ENCODE peak calls at places on chromosome 9, in four cellular contexts. One of them, this sample, is unnamed.

GRCh38 chr9:104143554-104143919 is 49.4 kb downstream of the SMC2 start:
- DNase-seq in DND-41: no peak
- DNase-seq in esophagus squamous epithelium: no peak
- DNase-seq in BE2C: no peak
- DNase-seq in this sample: no peak

GRCh38 chr9:133403766-133404439 is 13.9 kb downstream of the REXO4 start:
- DNase-seq in DND-41: peak; percentile 40
- DNase-seq in esophagus squamous epithelium: no peak
- DNase-seq in BE2C: peak; percentile 54
- DNase-seq in this sample: no peak

GRCh38 chr9:130333041-130334040 is 67.8 kb downstream of the HMCN2 start:
- DNase-seq in DND-41: no peak
- DNase-seq in esophagus squamous epithelium: no peak
- DNase-seq in BE2C: peak; percentile 58
- DNase-seq in this sample: no peak

GRCh38 chr9:103355000-103355399 is 359.9 kb downstream of the CYLC2 start:
- DNase-seq in DND-41: no peak
- DNase-seq in esophagus squamous epithelium: no peak
- DNase-seq in BE2C: no peak
- DNase-seq in this sample: no peak

GRCh38 chr9:3502560-3503398 is 23.0 kb downstream of the RFX3 start:
- DNase-seq in DND-41: no peak
- DNase-seq in esophagus squamous epithelium: no peak
- DNase-seq in BE2C: no peak
- DNase-seq in this sample: no peak

GRCh38 chr9:133349965-133350624 is 2.1 kb downstream of the RPL7A start:
- DNase-seq in DND-41: no peak
- DNase-seq in esophagus squamous epithelium: no peak
- DNase-seq in BE2C: no peak
- DNase-seq in this sample: no peak

GRCh38 chr9:100455470-100455869 is 17.5 kb upstream of the TMEFF1 start:
- DNase-seq in DND-41: no peak
- DNase-seq in esophagus squamous epithelium: no peak
- DNase-seq in BE2C: no peak
- DNase-seq in this sample: no peak

GRCh38 chr9:99365233-99365980 is 143.3 kb downstream of the SEC61B start:
- DNase-seq in DND-41: no peak
- DNase-seq in esophagus squamous epithelium: no peak
- DNase-seq in BE2C: no peak
- DNase-seq in this sample: no peak

GRCh38 chr9:38708759-38709158 is 11.2 kb downstream of the FAM240B start:
- DNase-seq in DND-41: no peak
- DNase-seq in esophagus squamous epithelium: no peak
- DNase-seq in BE2C: no peak
- DNase-seq in this sample: no peak

GRCh38 chr9:112680731-112681402 is 37.0 kb downstream of the INIP start:
- DNase-seq in DND-41: no peak
- DNase-seq in esophagus squamous epithelium: no peak
- DNase-seq in BE2C: no peak
- DNase-seq in this sample: no peak

GRCh38 chr9:134435527-134436355 is 109.5 kb downstream of the RXRA start:
- DNase-seq in DND-41: no peak
- DNase-seq in esophagus squamous epithelium: no peak
- DNase-seq in BE2C: peak; percentile 57
- DNase-seq in this sample: no peak

GRCh38 chr9:68969538-68969937 is 44.4 kb downstream of the PRKACG start:
- DNase-seq in DND-41: no peak
- DNase-seq in esophagus squamous epithelium: no peak
- DNase-seq in BE2C: no peak
- DNase-seq in this sample: no peak

GRCh38 chr9:100589582-100589981 is 11.7 kb downstream of the CAVIN4 start:
- DNase-seq in DND-41: no peak
- DNase-seq in esophagus squamous epithelium: no peak
- DNase-seq in BE2C: no peak
- DNase-seq in this sample: no peak

GRCh38 chr9:72858089-72858912 is 94.6 kb downstream of the ALDH1A1 start:
- DNase-seq in DND-41: no peak
- DNase-seq in esophagus squamous epithelium: no peak
- DNase-seq in BE2C: no peak
- DNase-seq in this sample: no peak

GRCh38 chr9:130672933-130673615 is 8.7 kb downstream of the PRDM12 start:
- DNase-seq in DND-41: no peak
- DNase-seq in esophagus squamous epithelium: no peak
- DNase-seq in BE2C: no peak
- DNase-seq in this sample: no peak

GRCh38 chr9:121213136-121213806 is 11.6 kb upstream of the RAB14 start:
- DNase-seq in DND-41: peak; percentile 74
- DNase-seq in esophagus squamous epithelium: peak; percentile 10
- DNase-seq in BE2C: peak; percentile 88
- DNase-seq in this sample: peak; percentile 85

GRCh38 chr9:16012621-16013020 is 459.8 kb downstream of the CCDC171 start:
- DNase-seq in DND-41: no peak
- DNase-seq in esophagus squamous epithelium: no peak
- DNase-seq in BE2C: no peak
- DNase-seq in this sample: no peak

DNA sequence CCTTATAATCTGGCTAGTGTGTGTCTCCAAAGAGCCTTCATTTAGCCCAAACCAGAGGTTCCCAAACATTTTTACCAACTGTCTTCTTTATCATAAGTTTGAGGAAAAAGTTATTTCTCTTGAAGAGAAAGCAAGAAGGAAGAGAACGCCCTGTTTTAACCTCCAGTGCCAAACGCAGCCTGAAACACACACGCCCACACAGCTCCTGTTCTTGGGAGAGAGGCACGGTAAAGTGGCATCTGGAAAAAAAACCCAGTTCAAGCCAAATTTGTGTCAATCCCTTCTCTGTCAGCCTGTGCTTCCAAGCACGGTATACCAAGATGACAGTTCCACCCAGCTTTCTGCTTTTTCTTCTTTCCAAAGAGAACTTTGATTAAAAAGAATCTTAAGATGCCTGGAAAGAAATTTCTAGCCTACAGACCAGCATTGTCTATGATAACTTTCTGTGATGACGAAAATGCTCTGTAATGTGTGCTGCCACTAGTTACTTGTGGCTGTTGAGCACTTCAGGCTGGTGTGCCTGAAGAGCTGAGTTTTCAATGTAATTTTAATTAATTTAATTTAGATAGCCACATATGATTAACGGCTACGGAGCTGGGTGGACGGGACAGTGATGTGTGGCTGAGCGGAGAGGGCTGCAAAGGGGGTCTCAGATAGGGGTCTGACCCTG is 62.3 kb downstream of the ACER2 start:
- DNase-seq in DND-41: no peak
- DNase-seq in esophagus squamous epithelium: no peak
- DNase-seq in BE2C: no peak
- DNase-seq in this sample: no peak
- H3K4me3 ChIP-seq in DND-41: no peak overlapping the region
- H3K4me3 ChIP-seq in esophagus squamous epithelium: no peak overlapping the region
- H3K4me3 ChIP-seq in BE2C: no peak overlapping the region
- H3K4me3 ChIP-seq in this sample: no peak overlapping the region

GRCh38 chr9:109101810-109102209 is 17.9 kb downstream of the TMEM245 start:
- DNase-seq in DND-41: peak; percentile 23
- DNase-seq in esophagus squamous epithelium: no peak
- DNase-seq in BE2C: no peak
- DNase-seq in this sample: peak; percentile 71
- H3K4me3 ChIP-seq in DND-41: peak overlapping the region; percentile 45
- H3K4me3 ChIP-seq in esophagus squamous epithelium: no peak overlapping the region
- H3K4me3 ChIP-seq in BE2C: no peak overlapping the region
- H3K4me3 ChIP-seq in this sample: peak overlapping the region; percentile 35

GRCh38 chr9:94526271-94526670 is 28.6 kb upstream of the PCAT7 start:
- DNase-seq in DND-41: no peak
- DNase-seq in esophagus squamous epithelium: no peak
- DNase-seq in BE2C: no peak
- DNase-seq in this sample: no peak
- H3K4me3 ChIP-seq in DND-41: no peak overlapping the region
- H3K4me3 ChIP-seq in esophagus squamous epithelium: no peak overlapping the region
- H3K4me3 ChIP-seq in BE2C: no peak overlapping the region
- H3K4me3 ChIP-seq in this sample: no peak overlapping the region

DNA sequence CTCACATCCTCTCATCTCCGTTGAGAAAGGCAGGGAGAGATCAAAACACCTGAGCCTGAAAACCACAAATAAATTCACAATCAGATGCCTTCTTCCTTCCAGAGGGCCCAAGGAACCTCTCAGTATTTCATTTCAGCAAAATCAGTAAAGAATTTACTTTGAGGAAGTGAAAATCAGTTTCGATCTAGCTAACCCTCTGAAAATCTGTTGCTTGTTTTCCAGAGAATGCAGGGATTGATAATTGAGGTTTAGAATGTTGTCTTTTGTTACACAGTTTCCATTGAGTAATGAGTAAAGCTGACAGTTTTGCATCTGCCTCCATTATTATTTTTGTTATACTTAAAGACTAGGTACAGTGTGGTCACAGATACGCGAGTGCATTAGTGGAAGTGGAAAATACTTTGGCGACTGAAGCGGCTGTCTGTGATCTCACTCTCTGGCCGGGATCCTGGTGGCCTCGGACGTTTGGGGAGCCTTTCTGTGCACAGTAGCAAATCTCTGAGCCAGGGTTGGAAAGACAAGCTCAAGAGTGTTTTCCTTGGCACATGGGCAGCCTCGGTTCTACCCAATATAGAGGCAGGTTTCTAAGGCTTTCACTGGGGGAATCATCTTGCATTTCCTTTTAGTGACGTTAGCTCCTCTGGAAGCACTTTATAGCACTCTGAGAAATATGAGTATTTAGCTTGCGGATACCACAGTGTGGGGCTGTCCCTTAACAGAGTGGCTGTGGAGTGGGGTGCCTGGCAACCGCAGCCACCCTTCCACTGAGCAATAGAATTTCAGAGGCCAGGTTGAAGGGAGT is 32.2 kb upstream of the ANGPTL2 start:
- DNase-seq in DND-41: no peak
- DNase-seq in esophagus squamous epithelium: no peak
- DNase-seq in BE2C: no peak
- DNase-seq in this sample: peak; percentile 37
- H3K4me3 ChIP-seq in DND-41: no peak overlapping the region
- H3K4me3 ChIP-seq in esophagus squamous epithelium: no peak overlapping the region
- H3K4me3 ChIP-seq in BE2C: no peak overlapping the region
- H3K4me3 ChIP-seq in this sample: no peak overlapping the region

GRCh38 chr9:21690561-21690960 is 111.9 kb upstream of the MTAP start:
- DNase-seq in DND-41: no peak
- DNase-seq in esophagus squamous epithelium: no peak
- DNase-seq in BE2C: no peak
- DNase-seq in this sample: no peak

GRCh38 chr9:21689851-21690250 is 112.6 kb upstream of the MTAP start:
- DNase-seq in DND-41: no peak
- DNase-seq in esophagus squamous epithelium: no peak
- DNase-seq in BE2C: no peak
- DNase-seq in this sample: no peak

GRCh38 chr9:21687351-21687750 is 115.1 kb upstream of the MTAP start:
- DNase-seq in DND-41: no peak
- DNase-seq in esophagus squamous epithelium: no peak
- DNase-seq in BE2C: no peak
- DNase-seq in this sample: no peak

GRCh38 chr9:21686738-21687137 is 115.7 kb upstream of the MTAP start:
- DNase-seq in DND-41: no peak
- DNase-seq in esophagus squamous epithelium: no peak
- DNase-seq in BE2C: no peak
- DNase-seq in this sample: no peak

GRCh38 chr9:21688108-21689102 is 114.0 kb upstream of the MTAP start:
- DNase-seq in DND-41: no peak
- DNase-seq in esophagus squamous epithelium: no peak
- DNase-seq in BE2C: no peak
- DNase-seq in this sample: no peak
- H3K4me3 ChIP-seq in DND-41: no peak overlapping the region
- H3K4me3 ChIP-seq in esophagus squamous epithelium: peak overlapping the region; percentile 7
- H3K4me3 ChIP-seq in BE2C: no peak overlapping the region
- H3K4me3 ChIP-seq in this sample: no peak overlapping the region

GRCh38 chr9:129203556-129203909 is 25.5 kb upstream of the IER5L start:
- DNase-seq in DND-41: no peak
- DNase-seq in esophagus squamous epithelium: no peak
- DNase-seq in BE2C: no peak
- DNase-seq in this sample: no peak
- H3K4me3 ChIP-seq in DND-41: peak overlapping the region; percentile 55
- H3K4me3 ChIP-seq in esophagus squamous epithelium: peak overlapping the region; percentile 53
- H3K4me3 ChIP-seq in BE2C: no peak overlapping the region
- H3K4me3 ChIP-seq in this sample: peak overlapping the region; percentile 57

GRCh38 chr9:98255578-98256296 is at the start of gene TBC1D2:
- DNase-seq in DND-41: peak; percentile 93
- DNase-seq in esophagus squamous epithelium: peak; percentile 81
- DNase-seq in BE2C: peak; percentile 94
- DNase-seq in this sample: peak; percentile 91

GRCh38 chr9:98251554-98251953 is 3.9 kb downstream of the TBC1D2 start:
- DNase-seq in DND-41: no peak
- DNase-seq in esophagus squamous epithelium: no peak
- DNase-seq in BE2C: no peak
- DNase-seq in this sample: no peak

GRCh38 chr9:98255064-98255577 is 328 bp downstream of the TBC1D2 start:
- DNase-seq in DND-41: no peak
- DNase-seq in esophagus squamous epithelium: no peak
- DNase-seq in BE2C: no peak
- DNase-seq in this sample: no peak

GRCh38 chr9:98254236-98255063 is 999 bp downstream of the TBC1D2 start:
- DNase-seq in DND-41: no peak
- DNase-seq in esophagus squamous epithelium: no peak
- DNase-seq in BE2C: no peak
- DNase-seq in this sample: no peak

DNA sequence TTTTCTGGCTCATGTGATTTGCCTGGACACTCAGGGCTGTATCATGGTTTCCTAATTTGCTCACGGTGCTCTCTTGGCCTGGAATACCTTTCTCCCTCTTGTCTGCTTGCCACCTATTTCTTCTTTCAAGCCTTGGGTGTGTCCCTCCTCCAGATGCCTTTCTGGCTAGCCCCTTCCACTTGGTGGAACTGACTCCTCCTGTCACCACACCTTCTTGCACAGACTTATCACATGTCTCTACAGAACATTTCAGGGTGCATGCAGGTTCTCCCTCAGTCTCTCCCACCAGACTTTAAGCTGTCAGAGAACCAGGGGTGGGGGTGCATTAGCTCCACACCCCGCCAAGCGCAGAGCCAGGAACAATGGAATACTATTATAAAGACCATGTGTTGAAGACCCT is 1.9 kb downstream of the TBC1D2 start:
- DNase-seq in DND-41: no peak
- DNase-seq in esophagus squamous epithelium: no peak
- DNase-seq in BE2C: no peak
- DNase-seq in this sample: no peak
- H3K4me3 ChIP-seq in DND-41: no peak overlapping the region
- H3K4me3 ChIP-seq in esophagus squamous epithelium: peak overlapping the region; percentile 84
- H3K4me3 ChIP-seq in BE2C: no peak overlapping the region
- H3K4me3 ChIP-seq in this sample: no peak overlapping the region

This sample was measured in Jurkat, Clone E6-1.